ENCODE peak calls at places on chromosomes 1 and 21, in eight cellular contexts. Y, D, P, O, Z, S, W and E are unnamed samples.

GRCh38 chr1:6001992-6002576 is 9.9 kb upstream of the NPHP4 start:
- DNase-seq in Z (no peak), O (peak; percentile 82), D (peak; percentile 62), P (peak; percentile 69), W (no peak), S (peak; percentile 39), Y (no peak), E (no peak)

GRCh38 chr1:159214149-159214760 is 9.6 kb downstream of the ACKR1 start:
- DNase-seq in Y (peak; percentile 20), S (no peak), Z (peak; percentile 24), P (peak; percentile 60), O (peak; percentile 83), W (no peak), D (no peak), E (peak; percentile 85)

GRCh38 chr1:234973426-234974250 is 155.0 kb downstream of the TOMM20 start:
- DNase-seq in P (no peak), Z (no peak), W (no peak), S (no peak), D (no peak), Y (no peak), O (no peak), E (peak; percentile 47)

GRCh38 chr1:185154912-185155513 is 1.7 kb downstream of the TRMT1L start:
- DNase-seq in Y (no peak), P (no peak), W (no peak), O (peak; percentile 5), Z (no peak), D (no peak), S (no peak), E (no peak)

GRCh38 chr1:158002630-158003408 is 9.4 kb downstream of the KIRREL1 start:
- DNase-seq in W (no peak), Z (peak; percentile 69), Y (no peak), S (no peak), O (peak; percentile 69), D (no peak), P (peak; percentile 74), E (no peak)

GRCh38 chr1:160124709-160125478 is 9.3 kb downstream of the ATP1A2 start:
- DNase-seq in W (no peak), D (no peak), Z (peak; percentile 96), Y (no peak), P (peak; percentile 72), S (no peak), O (peak; percentile 89), E (peak; percentile 62)

GRCh38 chr1:90452491-90452890 is 264.6 kb downstream of the BARHL2 start:
- DNase-seq in O (no peak), Z (no peak), D (no peak), W (no peak), Y (no peak), P (no peak), S (no peak), E (no peak)

GRCh38 chr1:235068155-235069121 is 60.2 kb downstream of the TOMM20 start:
- DNase-seq in Y (no peak), O (peak; percentile 72), S (peak; percentile 71), Z (no peak), P (no peak), W (no peak), D (no peak), E (no peak)

GRCh38 chr1:42934541-42935312 is 23.9 kb downstream of the SLC2A1 start:
- DNase-seq in Y (peak; percentile 14), D (no peak), P (no peak), Z (no peak), S (no peak), O (peak; percentile 58), W (no peak), E (peak; percentile 58)

GRCh38 chr21:32303385-32303784 is 4.7 kb downstream of the MRAP start:
- DNase-seq in Z (no peak), D (no peak), Y (no peak), O (no peak), W (no peak), S (no peak), P (no peak), E (no peak)

GRCh38 chr1:243642936-243643335 is 207.1 kb downstream of the AKT3 start:
- DNase-seq in P (no peak), W (no peak), Y (no peak), S (no peak), O (peak; percentile 35), D (no peak), Z (peak; percentile 11), E (no peak)

DNA sequence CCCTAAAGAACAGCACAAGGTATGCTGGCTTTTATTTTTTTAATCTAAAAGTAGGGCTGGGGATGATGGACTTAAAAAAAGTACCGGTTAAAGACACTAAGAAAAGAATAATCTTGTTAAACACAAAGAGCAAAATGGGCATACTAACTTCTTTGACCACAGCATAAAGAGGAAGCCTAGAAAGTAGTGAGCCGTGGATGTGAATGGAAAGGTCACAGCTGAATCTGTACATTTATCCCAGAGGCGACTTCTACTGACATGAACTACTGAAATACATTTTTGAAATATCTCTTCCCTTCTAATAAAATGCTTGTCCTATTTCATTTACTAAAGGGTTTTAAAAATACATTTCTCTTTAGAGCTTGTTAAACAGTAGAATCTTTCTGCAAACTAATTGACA is 140.7 kb downstream of the SLC45A1 start:
- DNase-seq in O (no peak), D (no peak), Z (no peak), P (no peak), Y (no peak), S (no peak), W (no peak), E (no peak)
- H3K27ac ChIP-seq in O (no peak overlapping the region), D (no peak overlapping the region), Z (no peak overlapping the region), P (no peak overlapping the region), Y (no peak overlapping the region), S (no peak overlapping the region), W (no peak overlapping the region), E (no peak overlapping the region)

GRCh38 chr1:17665054-17665453 is 90.1 kb upstream of the ACTL8 start:
- DNase-seq in W (no peak), Y (no peak), O (no peak), D (no peak), Z (no peak), S (no peak), P (no peak), E (no peak)
- H3K27ac ChIP-seq in W (no peak overlapping the region), Y (no peak overlapping the region), O (no peak overlapping the region), D (no peak overlapping the region), Z (no peak overlapping the region), S (no peak overlapping the region), P (no peak overlapping the region), E (no peak overlapping the region)

DNA sequence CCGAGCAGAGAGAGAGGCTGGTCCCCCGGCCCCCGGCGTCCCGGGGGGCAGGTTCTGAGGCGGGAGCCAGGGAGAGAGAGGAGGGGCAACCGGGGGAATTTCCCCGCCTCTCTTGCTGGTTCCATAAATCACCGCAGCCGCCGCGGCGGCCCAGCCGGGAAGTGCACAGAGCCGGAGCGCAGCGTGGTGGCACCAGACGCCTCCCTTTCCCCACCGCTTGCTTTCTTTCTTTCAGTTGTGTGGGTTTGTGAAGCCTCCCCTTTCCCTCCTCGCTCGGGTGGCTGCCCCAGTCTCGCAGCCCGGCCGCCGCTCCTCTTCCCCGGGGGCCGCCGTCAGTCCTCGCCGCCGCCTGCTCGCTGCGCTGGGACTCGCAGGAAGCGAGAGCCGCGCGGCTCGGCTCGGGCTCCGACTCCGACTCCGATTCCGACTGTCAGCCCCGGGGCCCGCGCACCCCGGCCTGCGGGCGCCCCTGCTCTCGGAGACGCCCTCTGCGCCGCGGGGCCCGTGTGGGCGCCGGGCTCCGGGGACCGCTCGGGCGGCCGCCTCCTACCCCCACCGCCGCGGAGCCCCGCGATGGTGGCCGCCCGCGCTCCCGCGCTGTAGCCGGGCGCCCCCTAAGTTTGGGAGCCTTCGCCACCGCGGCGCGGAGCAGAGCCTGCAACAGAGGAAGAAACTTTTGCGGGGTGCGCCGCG is at the start of gene CACHD1:
- DNase-seq in Z (peak; percentile 63), O (peak; percentile 98), W (no peak), S (peak; percentile 82), Y (peak; percentile 63), D (peak; percentile 74), P (peak; percentile 89), E (peak; percentile 93)
- H3K27ac ChIP-seq in Z (no peak within 1 kb of the TSS), O (no peak within 1 kb of the TSS), W (peak within 1 kb of the TSS; percentile 93), S (peak within 1 kb of the TSS; percentile 66), Y (peak within 1 kb of the TSS; percentile 76), D (peak within 1 kb of the TSS; percentile 87), P (peak within 1 kb of the TSS; percentile 60), E (peak within 1 kb of the TSS; percentile 69)

GRCh38 chr21:43854773-43855633 is 10.0 kb upstream of the AGPAT3 start:
- DNase-seq in Y (no peak), P (no peak), O (peak; percentile 67), S (peak; percentile 69), W (no peak), Z (no peak), D (no peak), E (no peak)

GRCh38 chr21:43850728-43851295 is 14.2 kb upstream of the AGPAT3 start:
- DNase-seq in S (no peak), Y (no peak), W (no peak), D (no peak), O (no peak), Z (no peak), P (no peak), E (no peak)

GRCh38 chr21:43851593-43851992 is 13.4 kb upstream of the AGPAT3 start:
- DNase-seq in Z (no peak), W (no peak), S (no peak), D (no peak), Y (no peak), P (no peak), O (no peak), E (no peak)

GRCh38 chr21:43855955-43856354 is 9.1 kb upstream of the AGPAT3 start:
- DNase-seq in W (no peak), D (no peak), S (no peak), Y (no peak), Z (no peak), P (no peak), O (peak; percentile 55), E (no peak)

DNA sequence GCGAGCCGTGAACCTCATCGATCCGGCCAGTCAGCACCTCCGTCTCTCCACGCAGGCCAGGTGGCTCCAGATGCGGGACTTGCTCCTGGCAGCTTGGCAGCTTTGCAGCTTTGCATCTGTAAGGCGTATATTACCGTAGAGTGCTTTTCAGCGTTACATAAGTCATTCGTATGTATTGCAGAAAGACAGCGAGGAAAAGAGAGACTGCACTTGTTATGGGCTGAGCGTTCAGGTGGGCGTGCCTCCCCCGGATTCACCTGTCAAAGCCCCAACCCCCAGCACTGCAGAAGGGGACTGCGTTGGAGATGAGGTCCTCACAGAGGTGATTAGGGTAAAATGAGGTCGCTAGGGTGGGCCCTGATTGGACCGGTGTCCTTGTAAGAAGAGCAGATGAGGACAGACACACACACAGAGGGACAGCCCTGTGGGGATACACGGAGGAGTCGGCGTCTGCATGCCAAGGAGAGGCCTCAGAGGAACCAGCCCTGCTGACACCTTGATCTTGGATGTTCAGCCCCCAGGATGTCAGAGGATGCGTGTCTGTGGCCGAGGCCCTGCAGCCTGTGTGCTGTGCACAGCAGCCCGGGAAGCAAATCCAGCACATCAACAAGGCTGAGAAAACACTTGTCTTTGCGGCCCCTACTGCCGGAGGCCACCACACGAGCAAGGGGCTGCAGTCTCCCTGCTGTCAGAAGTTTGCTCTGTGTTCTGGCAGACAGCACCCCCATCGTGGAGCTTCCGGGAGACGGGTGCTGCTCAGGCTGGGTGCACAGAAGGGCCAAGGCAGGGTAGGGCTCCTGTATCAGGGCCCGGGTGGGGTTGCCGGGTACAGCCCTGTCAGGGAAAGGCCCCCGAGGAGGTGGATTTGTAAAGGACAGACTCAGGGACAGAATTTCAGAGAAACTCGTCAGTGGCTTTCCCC is 10.9 kb upstream of the AGPAT3 start:
- DNase-seq in D (no peak), P (no peak), O (peak; percentile 66), S (no peak), Y (no peak), Z (no peak), W (no peak), E (no peak)
- H3K27ac ChIP-seq in D (no peak overlapping the region), P (no peak overlapping the region), O (no peak overlapping the region), S (no peak overlapping the region), Y (no peak overlapping the region), Z (no peak overlapping the region), W (no peak overlapping the region), E (no peak overlapping the region)